ENCODE peak calls at places on chromosomes 7 and 10, in eight cellular contexts. One of them, this sample, is unnamed.
A peak's percentile ranks its signal among the peaks of the same experiment; 100 is the strongest.

GRCh38 chr10:22791655-22792054 is 77.3 kb upstream of the PIP4K2A start:
- DNase-seq in ELR: no peak
- DNase-seq in naive thymus-derived CD8-positive, alpha-beta T cell: no peak
- DNase-seq in erythroblast: no peak
- DNase-seq in HCEC 1CT: no peak
- DNase-seq in AG04450: no peak
- DNase-seq in HTR-8/SVneo: no peak
- DNase-seq in AG04449: no peak
- DNase-seq in this sample: no peak

GRCh38 chr7:91824201-91824600 is 56.3 kb downstream of the MTERF1 start:
- DNase-seq in ELR: no peak
- DNase-seq in naive thymus-derived CD8-positive, alpha-beta T cell: no peak
- DNase-seq in erythroblast: no peak
- DNase-seq in HCEC 1CT: no peak
- DNase-seq in AG04450: no peak
- DNase-seq in HTR-8/SVneo: no peak
- DNase-seq in AG04449: no peak
- DNase-seq in this sample: no peak

GRCh38 chr10:76401006-76401405 is 969.6 kb downstream of the LRMDA start:
- DNase-seq in ELR: no peak
- DNase-seq in naive thymus-derived CD8-positive, alpha-beta T cell: no peak
- DNase-seq in erythroblast: no peak
- DNase-seq in HCEC 1CT: no peak
- DNase-seq in AG04450: no peak
- DNase-seq in HTR-8/SVneo: no peak
- DNase-seq in AG04449: no peak
- DNase-seq in this sample: no peak

GRCh38 chr10:29519670-29520069 is 115.1 kb downstream of the SVIL start:
- DNase-seq in ELR: no peak
- DNase-seq in naive thymus-derived CD8-positive, alpha-beta T cell: no peak
- DNase-seq in erythroblast: no peak
- DNase-seq in HCEC 1CT: no peak
- DNase-seq in AG04450: no peak
- DNase-seq in HTR-8/SVneo: no peak
- DNase-seq in AG04449: no peak
- DNase-seq in this sample: no peak

GRCh38 chr7:51141451-51141971 is 175.1 kb downstream of the COBL start:
- DNase-seq in ELR: peak; percentile 28
- DNase-seq in naive thymus-derived CD8-positive, alpha-beta T cell: no peak
- DNase-seq in erythroblast: peak; percentile 13
- DNase-seq in HCEC 1CT: peak; percentile 25
- DNase-seq in AG04450: peak; percentile 1
- DNase-seq in HTR-8/SVneo: no peak
- DNase-seq in AG04449: no peak
- DNase-seq in this sample: no peak

GRCh38 chr7:111292026-111292430 is 201.1 kb downstream of the LRRN3 start:
- DNase-seq in ELR: no peak
- DNase-seq in naive thymus-derived CD8-positive, alpha-beta T cell: no peak
- DNase-seq in erythroblast: no peak
- DNase-seq in HCEC 1CT: no peak
- DNase-seq in AG04450: no peak
- DNase-seq in HTR-8/SVneo: no peak
- DNase-seq in AG04449: peak; percentile 26
- DNase-seq in this sample: peak; percentile 39

GRCh38 chr7:41886906-41887311 is 184.0 kb upstream of the INHBA start:
- DNase-seq in ELR: peak; percentile 95
- DNase-seq in naive thymus-derived CD8-positive, alpha-beta T cell: no peak
- DNase-seq in erythroblast: no peak
- DNase-seq in HCEC 1CT: peak; percentile 98
- DNase-seq in AG04450: peak; percentile 88
- DNase-seq in HTR-8/SVneo: no peak
- DNase-seq in AG04449: peak; percentile 96
- DNase-seq in this sample: peak; percentile 85

GRCh38 chr7:89246196-89246595 is 450.7 kb upstream of the TEX47 start:
- DNase-seq in ELR: no peak
- DNase-seq in naive thymus-derived CD8-positive, alpha-beta T cell: no peak
- DNase-seq in erythroblast: no peak
- DNase-seq in HCEC 1CT: no peak
- DNase-seq in AG04450: no peak
- DNase-seq in HTR-8/SVneo: no peak
- DNase-seq in AG04449: no peak
- DNase-seq in this sample: no peak

GRCh38 chr7:123360631-123361030 is 160.9 kb upstream of the SLC13A1 start:
- DNase-seq in ELR: no peak
- DNase-seq in naive thymus-derived CD8-positive, alpha-beta T cell: no peak
- DNase-seq in erythroblast: no peak
- DNase-seq in HCEC 1CT: no peak
- DNase-seq in AG04450: no peak
- DNase-seq in HTR-8/SVneo: no peak
- DNase-seq in AG04449: no peak
- DNase-seq in this sample: no peak

GRCh38 chr7:94423116-94423515 is 28.4 kb downstream of the COL1A2 start:
- DNase-seq in ELR: no peak
- DNase-seq in naive thymus-derived CD8-positive, alpha-beta T cell: no peak
- DNase-seq in erythroblast: no peak
- DNase-seq in HCEC 1CT: no peak
- DNase-seq in AG04450: no peak
- DNase-seq in HTR-8/SVneo: no peak
- DNase-seq in AG04449: no peak
- DNase-seq in this sample: no peak

This sample was measured in BJ.